ENCODE peak calls at places on chromosomes 12 and 14, in five cellular contexts. P, I, G, S and N are unnamed samples. For H3K4me1, the result is how much of the 10 kb centered on the place peaks cover.

GRCh38 chr14:105913861-105914260 is 387.5 kb downstream of the TMEM121 start:
- DNase-seq in P (no peak), G (no peak), I (no peak), S (no peak), N (no peak)

GRCh38 chr12:55736780-55737580 is 5.9 kb upstream of the GDF11 start:
- DNase-seq in G (peak), I (peak), S (peak), P (peak), N (peak)

GRCh38 chr14:103334644-103335603 is 887 bp downstream of the EIF5 start:
- DNase-seq in S (peak), G (no peak), I (peak), P (peak), N (peak)

GRCh38 chr14:95359974-95360826 is 40.5 kb upstream of the CLMN start:
- DNase-seq in I (no peak), P (no peak), S (no peak), G (peak), N (no peak)

GRCh38 chr12:87311206-87311605 is 718.0 kb downstream of the C12orf50 start:
- DNase-seq in S (peak), G (no peak), P (no peak), I (no peak), N (peak)

GRCh38 chr14:106694638-106695393 is 1168.4 kb downstream of the TMEM121 start:
- DNase-seq in P (peak), S (no peak), G (peak), I (no peak), N (peak)

GRCh38 chr14:69615471-69616407 is 4.3 kb downstream of the SUSD6 start:
- DNase-seq in P (no peak), S (peak), G (no peak), I (peak), N (peak)

GRCh38 chr12:58554522-58555157 is 365.7 kb downstream of the LRIG3 start:
- DNase-seq in G (no peak), S (no peak), I (no peak), P (no peak), N (no peak)

GRCh38 chr14:48526307-48526706 is 850.9 kb upstream of the MDGA2 start:
- DNase-seq in I (no peak), S (no peak), G (no peak), P (no peak), N (no peak)

GRCh38 chr14:99802301-99803105 is 9.3 kb downstream of the EML1 start:
- DNase-seq in P (no peak), I (no peak), G (no peak), S (no peak), N (no peak)

GRCh38 chr12:113002676-113003075 is 24.4 kb downstream of the OAS2 start:
- DNase-seq in S (no peak), P (no peak), I (no peak), G (no peak), N (no peak)

GRCh38 chr14:54652188-54652889 is 85.4 kb downstream of the SAMD4A start:
- DNase-seq in G (peak), I (no peak), S (peak), P (no peak), N (no peak)

GRCh38 chr12:120259418-120260202 is 5.9 kb downstream of the PXN start:
- DNase-seq in P (no peak), S (peak), I (no peak), G (no peak), N (no peak)

GRCh38 chr12:126384029-126384564 is 1318.9 kb downstream of the AACS start:
- DNase-seq in G (no peak), P (no peak), I (no peak), S (no peak), N (no peak)

GRCh38 chr14:102592969-102593840 is 756 bp downstream of the RCOR1 start:
- DNase-seq in I (peak), P (peak), G (peak), S (peak), N (peak)

GRCh38 chr14:96085369-96085768 is 46.2 kb downstream of the C14orf132 start:
- DNase-seq in S (peak), G (no peak), I (no peak), P (no peak), N (no peak)

GRCh38 chr12:45355750-45356149 is 139.9 kb downstream of the ANO6 start:
- DNase-seq in P (no peak), G (no peak), I (no peak), S (no peak), N (no peak)

GRCh38 chr14:55157080-55157479 is 28.0 kb downstream of the LGALS3 start:
- DNase-seq in P (no peak), I (no peak), S (no peak), G (no peak), N (no peak)

GRCh38 chr14:24160850-24161804 is at the start of gene IRF9:
- DNase-seq in S (peak), P (peak), I (peak), G (peak), N (peak)

GRCh38 chr12:46133751-46134150 is 135.1 kb downstream of the SLC38A1 start:
- DNase-seq in S (no peak), G (no peak), I (no peak), P (no peak), N (no peak)

GRCh38 chr14:33412450-33412849 is 473.8 kb downstream of the NPAS3 start:
- DNase-seq in I (no peak), S (no peak), G (no peak), P (no peak), N (no peak)

GRCh38 chr14:36583242-36584166 is 1.1 kb upstream of the NKX2-8 start:
- DNase-seq in I (no peak), G (peak), S (peak), P (peak), N (no peak)

GRCh38 chr12:57891639-57892228 is 45.2 kb upstream of the CTDSP2 start:
- DNase-seq in P (no peak), G (no peak), S (peak), I (no peak), N (no peak)

GRCh38 chr12:83850531-83850930 is 1062.1 kb downstream of the SLC6A15 start:
- DNase-seq in S (peak), I (no peak), P (no peak), G (no peak), N (no peak)

GRCh38 chr12:57707250-57707649 is 13.3 kb downstream of the OS9 start:
- DNase-seq in I (no peak), P (no peak), S (no peak), G (no peak), N (no peak)

GRCh38 chr14:74555476-74556050 is 56.5 kb downstream of the LTBP2 start:
- DNase-seq in P (no peak), I (no peak), G (no peak), S (peak), N (no peak)

GRCh38 chr12:47709277-47710048 is 3.6 kb upstream of the RPAP3 start:
- DNase-seq in I (peak), P (no peak), G (no peak), S (peak), N (no peak)

GRCh38 chr14:100862277-100862676 is 36.4 kb downstream of the MEG3 start:
- DNase-seq in S (peak), P (no peak), G (no peak), I (no peak), N (no peak)

GRCh38 chr14:68167717-68168087 is 348.1 kb downstream of the RAD51B start:
- DNase-seq in P (no peak), G (no peak), S (no peak), I (no peak), N (no peak)

GRCh38 chr12:752673-753400 is 458 bp downstream of the WNK1 start:
- DNase-seq in P (peak), I (peak), G (peak), S (peak), N (peak)

GRCh38 chr14:95527392-95528002 is 7.4 kb upstream of the GLRX5 start:
- DNase-seq in G (peak), P (peak), S (peak), I (peak), N (peak)

DNA sequence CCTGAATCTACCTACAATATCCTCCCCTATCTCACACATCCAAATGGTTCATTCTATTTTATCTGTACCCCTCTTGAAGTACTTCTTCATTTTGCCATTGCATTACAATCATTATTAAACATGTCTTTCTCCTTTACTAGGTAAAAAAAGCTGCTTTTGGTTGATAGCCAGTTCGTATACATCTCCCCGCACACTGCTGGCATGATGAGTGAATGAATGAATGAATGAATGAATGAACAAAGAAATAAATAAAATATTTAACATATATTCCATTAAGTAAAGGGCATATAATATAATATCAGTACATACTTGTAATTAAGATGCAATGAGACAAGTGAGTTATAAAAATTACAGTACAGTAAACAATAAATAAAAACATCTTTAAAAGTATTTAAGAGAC is 298 bp upstream of the GPR65 start:
- DNase-seq in P (no peak), G (no peak), S (no peak), I (peak), N (no peak)
- H3K4me1 ChIP-seq in P (under half), G (under half), S (under half), I (under half), N (under half)

GRCh38 chr12:70744133-70744532 is 106.9 kb upstream of the PTPRB start:
- DNase-seq in P (no peak), I (no peak), S (peak), G (no peak), N (no peak)
- H2AFZ ChIP-seq in P (no peak), I (no peak), S (no peak), G (no peak), N (no peak)

GRCh38 chr14:60630129-60630528 is 19.1 kb downstream of the SIX1 start:
- DNase-seq in P (no peak), S (no peak), G (no peak), I (no peak), N (no peak)
- H3K4me1 ChIP-seq in P (under half), S (under half), G (under half), I (under half), N (under half)

DNA sequence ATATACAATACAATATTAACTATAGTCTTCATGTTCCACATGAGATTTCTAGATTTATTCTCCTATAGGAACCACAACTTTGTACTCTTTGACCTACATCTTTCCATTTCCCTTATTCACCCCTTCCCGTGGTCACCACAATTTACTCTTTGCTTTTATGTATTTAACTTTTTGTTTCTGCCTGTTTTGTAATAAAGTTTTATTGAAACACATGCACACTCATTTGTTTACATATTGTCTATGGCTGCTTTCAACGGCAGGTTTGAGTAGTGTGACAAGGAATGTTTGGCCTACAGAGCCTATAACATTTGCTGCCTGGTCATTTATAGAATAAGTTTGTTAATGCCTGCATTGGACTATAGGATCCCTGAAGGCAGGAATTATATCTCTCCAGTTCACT is 231.1 kb downstream of the CRADD start:
- DNase-seq in P (no peak), S (no peak), G (no peak), I (no peak), N (no peak)
- H2AFZ ChIP-seq in P (no peak), S (no peak), G (no peak), I (no peak), N (no peak)

DNA sequence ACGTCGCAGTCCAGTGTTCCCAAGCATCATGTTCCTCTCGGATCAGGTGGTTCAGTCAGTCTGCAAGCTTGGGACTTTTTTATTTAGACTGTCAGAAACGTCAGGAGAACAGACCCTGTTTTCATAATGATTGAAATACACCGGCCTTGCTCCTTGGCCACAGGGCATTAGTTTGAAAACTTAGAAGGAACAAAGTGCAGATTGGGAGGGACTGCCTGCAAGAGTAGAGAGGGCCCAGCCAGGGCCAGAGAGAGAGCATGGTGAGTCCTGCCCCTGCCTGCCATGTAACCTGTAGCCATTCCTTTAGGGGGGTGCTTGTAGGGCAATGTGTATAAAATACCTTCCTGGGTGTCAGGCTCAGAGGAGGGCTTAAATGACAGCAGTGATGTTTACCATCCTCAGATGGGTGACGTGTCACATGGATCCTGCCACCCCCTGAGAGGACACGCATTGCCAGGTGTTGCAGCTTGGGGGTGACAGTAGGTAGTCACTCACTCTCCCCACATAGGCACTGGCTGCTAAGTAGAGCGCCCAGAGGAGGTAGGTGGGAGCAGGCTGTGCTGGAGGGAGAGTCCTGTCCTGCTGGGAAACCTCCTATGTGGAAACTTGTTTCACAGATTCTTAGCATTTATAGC is 45.7 kb downstream of the MMAB start:
- DNase-seq in G (no peak), S (no peak), P (no peak), I (no peak), N (no peak)
- H3K4me1 ChIP-seq in G (under half), S (under half), P (under half), I (under half), N (under half)

DNA sequence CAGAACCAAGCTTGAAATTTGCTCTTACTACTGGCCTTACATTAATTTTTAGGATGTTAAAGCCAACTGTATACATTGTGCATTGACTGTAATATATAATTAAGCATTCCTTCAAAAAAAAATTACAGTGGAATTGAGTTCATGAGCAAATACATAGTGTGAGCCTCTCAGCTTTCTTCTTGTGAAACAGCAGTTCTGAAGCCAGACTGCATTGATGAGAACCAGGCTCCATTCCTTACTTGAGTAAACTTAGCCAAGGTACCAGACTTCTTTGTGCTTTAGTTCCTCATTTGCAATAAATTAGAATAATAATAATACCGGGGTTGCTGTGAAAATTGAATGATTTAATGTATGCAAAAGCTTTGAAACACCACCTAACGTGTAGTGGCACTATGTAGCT is 169.4 kb downstream of the ANO4 start:
- DNase-seq in G (no peak), S (no peak), I (no peak), P (no peak), N (no peak)
- H2AFZ ChIP-seq in G (no peak), S (no peak), I (no peak), P (no peak), N (no peak)

GRCh38 chr14:34583525-34583924 is 44.0 kb upstream of the EAPP start:
- DNase-seq in G (no peak), S (no peak), P (no peak), I (no peak), N (no peak)
- H3K4me1 ChIP-seq in G (under half), S (under half), P (under half), I (under half), N (under half)

GRCh38 chr14:77181603-77182437 is at the start of gene TMEM63C:
- DNase-seq in S (peak), G (peak), P (peak), I (peak), N (peak)
- H2AFZ ChIP-seq in S (no peak), G (peak), P (peak), I (peak), N (peak)

DNA sequence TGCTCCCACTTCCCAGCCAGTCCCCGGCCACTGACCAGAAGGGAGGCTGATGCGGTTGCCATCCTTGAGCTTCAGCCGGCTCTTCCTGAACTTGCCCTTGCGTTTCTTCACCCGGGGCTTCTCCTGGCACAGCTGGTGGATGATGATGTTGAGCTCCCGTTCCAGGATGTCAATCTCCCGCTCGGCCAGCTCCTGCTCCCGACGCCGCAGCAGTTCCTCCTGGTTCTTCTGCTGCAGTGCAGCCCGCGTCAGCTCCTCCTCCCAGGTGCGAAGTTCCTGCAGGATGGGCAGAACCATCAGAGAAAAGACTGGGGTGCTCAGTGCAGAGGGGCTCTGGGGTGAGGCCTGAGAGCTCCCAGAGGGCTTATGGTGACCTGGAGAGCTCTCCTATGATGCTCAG is 67.0 kb downstream of the MAP3K9 start:
- DNase-seq in P (no peak), S (no peak), G (no peak), I (no peak), N (no peak)
- H3K4me1 ChIP-seq in P (under half), S (under half), G (under half), I (under half), N (under half)